ENCODE peak calls at places on chromosomes 5 and 9, in eight cellular contexts. One of them, this sample, is unnamed.

GRCh38 chr5:146877783-146878470 is 630 bp downstream of the PPP2R2B start:
- DNase-seq in sigmoid colon: no peak
- DNase-seq in neural progenitor cell: peak; percentile 76
- DNase-seq in hepatocyte: peak; percentile 33
- DNase-seq in psoas muscle: peak; percentile 43
- DNase-seq in GM23338: peak; percentile 76
- DNase-seq in MM.1S: peak; percentile 56
- DNase-seq in endodermal cell: peak; percentile 81
- DNase-seq in this sample: peak; percentile 65

GRCh38 chr9:123090956-123091355 is 57.5 kb downstream of the GPR21 start:
- DNase-seq in sigmoid colon: no peak
- DNase-seq in neural progenitor cell: no peak
- DNase-seq in GM23338: no peak
- DNase-seq in hepatocyte: no peak
- DNase-seq in MM.1S: no peak
- DNase-seq in endodermal cell: no peak
- DNase-seq in psoas muscle: no peak
- DNase-seq in this sample: no peak

GRCh38 chr5:14453486-14453885 is 128.1 kb upstream of the OTULINL start:
- DNase-seq in endodermal cell: no peak
- DNase-seq in GM23338: no peak
- DNase-seq in neural progenitor cell: no peak
- DNase-seq in MM.1S: no peak
- DNase-seq in sigmoid colon: no peak
- DNase-seq in hepatocyte: no peak
- DNase-seq in psoas muscle: no peak
- DNase-seq in this sample: no peak

GRCh38 chr5:106331415-106331814 is 1339.3 kb downstream of the EFNA5 start:
- DNase-seq in MM.1S: no peak
- DNase-seq in psoas muscle: no peak
- DNase-seq in GM23338: no peak
- DNase-seq in hepatocyte: no peak
- DNase-seq in sigmoid colon: no peak
- DNase-seq in neural progenitor cell: no peak
- DNase-seq in endodermal cell: no peak
- DNase-seq in this sample: no peak

GRCh38 chr9:127283917-127284316 is 19.3 kb downstream of the GARNL3 start:
- DNase-seq in psoas muscle: peak; percentile 59
- DNase-seq in MM.1S: no peak
- DNase-seq in hepatocyte: peak; percentile 52
- DNase-seq in GM23338: peak; percentile 40
- DNase-seq in neural progenitor cell: peak; percentile 21
- DNase-seq in endodermal cell: peak; percentile 62
- DNase-seq in sigmoid colon: no peak
- DNase-seq in this sample: no peak

GRCh38 chr5:151298063-151298462 is 5.5 kb downstream of the SLC36A3 start:
- DNase-seq in psoas muscle: no peak
- DNase-seq in sigmoid colon: no peak
- DNase-seq in MM.1S: no peak
- DNase-seq in neural progenitor cell: peak; percentile 55
- DNase-seq in hepatocyte: peak; percentile 60
- DNase-seq in GM23338: peak; percentile 88
- DNase-seq in endodermal cell: peak; percentile 64
- DNase-seq in this sample: no peak

GRCh38 chr5:169299651-169300467 is 1.1 kb downstream of the SLIT3 start:
- DNase-seq in neural progenitor cell: peak; percentile 32
- DNase-seq in MM.1S: no peak
- DNase-seq in GM23338: peak; percentile 50
- DNase-seq in psoas muscle: no peak
- DNase-seq in endodermal cell: peak; percentile 70
- DNase-seq in sigmoid colon: peak; percentile 73
- DNase-seq in hepatocyte: peak; percentile 45
- DNase-seq in this sample: no peak

GRCh38 chr9:126327750-126328120 is 1.1 kb downstream of the MVB12B start:
- DNase-seq in sigmoid colon: no peak
- DNase-seq in endodermal cell: no peak
- DNase-seq in neural progenitor cell: peak; percentile 35
- DNase-seq in psoas muscle: no peak
- DNase-seq in GM23338: no peak
- DNase-seq in hepatocyte: no peak
- DNase-seq in MM.1S: no peak
- DNase-seq in this sample: no peak

GRCh38 chr9:92642041-92642451 is 27.9 kb downstream of the IPPK start:
- DNase-seq in psoas muscle: no peak
- DNase-seq in hepatocyte: no peak
- DNase-seq in MM.1S: no peak
- DNase-seq in sigmoid colon: peak; percentile 59
- DNase-seq in GM23338: no peak
- DNase-seq in endodermal cell: no peak
- DNase-seq in neural progenitor cell: no peak
- DNase-seq in this sample: no peak

GRCh38 chr5:148259288-148259687 is 9.3 kb upstream of the SPINK13 start:
- DNase-seq in MM.1S: no peak
- DNase-seq in sigmoid colon: no peak
- DNase-seq in hepatocyte: no peak
- DNase-seq in psoas muscle: no peak
- DNase-seq in GM23338: peak; percentile 8
- DNase-seq in endodermal cell: peak; percentile 42
- DNase-seq in neural progenitor cell: no peak
- DNase-seq in this sample: no peak

GRCh38 chr9:91416086-91416712 is 7.4 kb downstream of the NFIL3 start:
- DNase-seq in hepatocyte: no peak
- DNase-seq in endodermal cell: no peak
- DNase-seq in psoas muscle: no peak
- DNase-seq in GM23338: no peak
- DNase-seq in sigmoid colon: no peak
- DNase-seq in neural progenitor cell: no peak
- DNase-seq in MM.1S: no peak
- DNase-seq in this sample: no peak

GRCh38 chr9:34371886-34372597 is 4.7 kb downstream of the MYORG start:
- DNase-seq in neural progenitor cell: no peak
- DNase-seq in psoas muscle: no peak
- DNase-seq in GM23338: no peak
- DNase-seq in hepatocyte: no peak
- DNase-seq in sigmoid colon: no peak
- DNase-seq in MM.1S: no peak
- DNase-seq in endodermal cell: no peak
- DNase-seq in this sample: no peak

GRCh38 chr5:81679885-81680284 is 71.0 kb downstream of the SSBP2 start:
- DNase-seq in hepatocyte: peak; percentile 5
- DNase-seq in sigmoid colon: no peak
- DNase-seq in psoas muscle: no peak
- DNase-seq in MM.1S: no peak
- DNase-seq in endodermal cell: no peak
- DNase-seq in neural progenitor cell: no peak
- DNase-seq in GM23338: no peak
- DNase-seq in this sample: no peak

GRCh38 chr5:997001-997474 is 11.6 kb upstream of the NKD2 start:
- DNase-seq in psoas muscle: no peak
- DNase-seq in GM23338: peak; percentile 56
- DNase-seq in endodermal cell: peak; percentile 67
- DNase-seq in neural progenitor cell: no peak
- DNase-seq in sigmoid colon: peak; percentile 73
- DNase-seq in MM.1S: peak; percentile 49
- DNase-seq in hepatocyte: peak; percentile 70
- DNase-seq in this sample: peak; percentile 47

GRCh38 chr9:95985656-95986055 is 110.2 kb downstream of the ERCC6L2 start:
- DNase-seq in endodermal cell: no peak
- DNase-seq in MM.1S: no peak
- DNase-seq in neural progenitor cell: no peak
- DNase-seq in GM23338: no peak
- DNase-seq in sigmoid colon: no peak
- DNase-seq in hepatocyte: no peak
- DNase-seq in psoas muscle: no peak
- DNase-seq in this sample: no peak
- H3K36me3 ChIP-seq in endodermal cell: peaks cover 47% of the 10 kb centered on the region
- H3K36me3 ChIP-seq in MM.1S: no peaks in the 10 kb centered on the region
- H3K36me3 ChIP-seq in neural progenitor cell: peaks cover 3% of the 10 kb centered on the region
- H3K36me3 ChIP-seq in GM23338: peaks cover 5% of the 10 kb centered on the region
- H3K36me3 ChIP-seq in sigmoid colon: peaks cover 27% of the 10 kb centered on the region
- H3K36me3 ChIP-seq in hepatocyte: no peaks in the 10 kb centered on the region
- H3K36me3 ChIP-seq in psoas muscle: no peaks in the 10 kb centered on the region
- H3K36me3 ChIP-seq in this sample: peaks cover 20% of the 10 kb centered on the region

DNA sequence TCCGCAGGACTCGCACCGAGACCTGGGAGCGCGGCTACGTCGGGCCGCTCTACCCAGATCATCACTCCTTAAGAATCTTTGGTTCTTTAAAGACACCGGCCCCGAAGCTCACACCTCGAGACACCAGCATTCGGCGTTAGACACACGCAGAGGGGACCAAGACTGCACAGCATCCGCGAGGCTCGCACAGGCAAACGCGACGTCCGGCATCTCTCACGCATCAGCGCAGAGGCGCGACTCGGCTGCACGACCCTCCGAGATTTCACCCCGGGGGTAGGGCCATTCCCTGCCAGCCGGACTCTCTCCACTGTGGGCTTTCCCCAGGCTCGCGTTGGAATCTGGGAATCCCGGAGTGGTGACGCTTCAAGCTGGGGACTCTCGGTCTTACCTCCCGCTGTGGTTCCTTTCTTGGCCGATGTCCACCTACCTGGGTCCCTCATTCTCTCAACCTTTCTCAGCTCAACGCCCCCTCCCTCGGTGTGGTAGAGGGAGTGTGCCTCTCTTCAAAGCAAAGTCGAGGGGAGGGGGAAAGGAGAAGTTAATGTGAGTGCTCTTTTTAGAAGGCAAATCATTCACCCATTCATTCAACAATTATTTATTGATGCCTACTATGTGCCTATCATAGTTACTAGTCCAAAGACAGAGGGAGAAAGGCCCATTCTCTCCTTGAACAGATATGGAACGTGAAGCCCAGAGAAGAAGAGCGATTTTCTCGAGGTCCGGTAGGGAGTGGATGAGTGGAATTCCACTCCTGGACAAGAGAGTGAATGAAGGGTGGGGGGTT is 1.3 kb upstream of the HAND1 start:
- DNase-seq in endodermal cell: peak; percentile 71
- DNase-seq in psoas muscle: peak; percentile 45
- DNase-seq in GM23338: peak; percentile 81
- DNase-seq in MM.1S: no peak
- DNase-seq in hepatocyte: no peak
- DNase-seq in neural progenitor cell: peak; percentile 48
- DNase-seq in sigmoid colon: no peak
- DNase-seq in this sample: no peak
- H3K4me3 ChIP-seq in endodermal cell: no peak overlapping the region
- H3K4me3 ChIP-seq in psoas muscle: peak overlapping the region; percentile 61
- H3K4me3 ChIP-seq in GM23338: peak overlapping the region; percentile 63
- H3K4me3 ChIP-seq in MM.1S: no peak overlapping the region
- H3K4me3 ChIP-seq in hepatocyte: no peak overlapping the region
- H3K4me3 ChIP-seq in neural progenitor cell: no peak overlapping the region
- H3K4me3 ChIP-seq in sigmoid colon: peak overlapping the region; percentile 72
- H3K4me3 ChIP-seq in this sample: no peak overlapping the region

DNA sequence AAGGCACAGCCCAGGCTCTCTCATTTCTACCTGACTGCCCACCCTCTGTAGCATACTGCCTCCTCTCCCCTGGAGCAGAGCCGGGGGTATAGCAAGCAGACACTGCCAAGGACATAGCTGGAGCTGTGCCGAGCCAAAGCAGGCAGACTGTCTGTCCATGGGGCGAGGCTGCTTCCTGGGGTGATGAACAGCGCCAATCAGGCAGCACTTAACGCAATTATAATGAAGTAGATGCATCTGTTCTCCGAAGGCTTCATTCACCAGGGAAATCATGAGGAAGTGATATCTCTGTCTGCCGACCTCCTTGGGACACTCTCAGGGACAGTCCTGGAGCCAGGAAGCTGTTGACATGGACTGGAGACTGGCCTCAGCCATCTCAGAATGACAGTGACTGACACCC is 230.7 kb downstream of the ASTN2 start:
- DNase-seq in MM.1S: no peak
- DNase-seq in GM23338: no peak
- DNase-seq in sigmoid colon: no peak
- DNase-seq in endodermal cell: no peak
- DNase-seq in hepatocyte: no peak
- DNase-seq in psoas muscle: no peak
- DNase-seq in neural progenitor cell: no peak
- DNase-seq in this sample: no peak
- TF ChIP-seq CTCF in MM.1S: no peak
- TF ChIP-seq CTCF in GM23338: no peak
- TF ChIP-seq CTCF in sigmoid colon: no peak
- TF ChIP-seq CTCF in endodermal cell: no peak
- TF ChIP-seq CTCF in hepatocyte: no peak
- TF ChIP-seq CTCF in psoas muscle: no peak
- TF ChIP-seq CTCF in neural progenitor cell: no peak
- TF ChIP-seq CTCF in this sample: no peak

DNA sequence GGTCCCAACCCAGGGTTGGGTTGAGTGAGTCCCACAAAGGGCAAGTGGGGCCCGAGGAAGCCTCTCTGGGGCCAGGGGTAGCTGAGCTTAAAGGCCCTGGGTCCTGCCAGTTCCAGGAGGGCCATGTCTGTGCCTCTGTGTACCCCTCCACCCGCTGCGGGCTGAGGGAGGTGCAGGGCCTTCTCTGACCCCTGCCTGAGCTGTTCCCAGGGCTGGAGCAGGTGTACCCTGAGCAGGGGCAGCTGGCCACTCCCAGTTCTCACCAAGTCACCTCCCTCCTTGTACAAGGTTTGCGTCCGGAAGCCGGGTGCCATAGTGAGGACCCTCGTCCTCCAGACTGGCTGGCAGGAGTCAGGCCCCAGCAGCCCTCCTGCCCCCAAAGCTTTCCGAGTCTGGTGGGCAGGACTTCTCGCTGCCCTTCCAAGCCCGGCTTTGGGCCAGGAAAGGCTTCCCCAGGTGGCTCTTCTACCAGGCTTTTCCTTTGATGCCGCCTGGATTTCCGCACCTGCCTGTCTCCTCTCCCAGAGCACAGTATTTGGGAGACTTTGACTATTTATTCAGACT is 9.2 kb upstream of the ENDOG start:
- DNase-seq in GM23338: no peak
- DNase-seq in psoas muscle: no peak
- DNase-seq in sigmoid colon: no peak
- DNase-seq in MM.1S: no peak
- DNase-seq in endodermal cell: no peak
- DNase-seq in hepatocyte: no peak
- DNase-seq in neural progenitor cell: no peak
- DNase-seq in this sample: no peak
- H3K36me3 ChIP-seq in GM23338: no peaks in the 10 kb centered on the region
- H3K36me3 ChIP-seq in psoas muscle: no peaks in the 10 kb centered on the region
- H3K36me3 ChIP-seq in sigmoid colon: peaks cover 50% of the 10 kb centered on the region
- H3K36me3 ChIP-seq in MM.1S: no peaks in the 10 kb centered on the region
- H3K36me3 ChIP-seq in endodermal cell: peaks cover 22% of the 10 kb centered on the region
- H3K36me3 ChIP-seq in hepatocyte: no peaks in the 10 kb centered on the region
- H3K36me3 ChIP-seq in neural progenitor cell: no peaks in the 10 kb centered on the region
- H3K36me3 ChIP-seq in this sample: peaks cover 20% of the 10 kb centered on the region

GRCh38 chr9:121816845-121817450 is 165.5 kb downstream of the DAB2IP start:
- DNase-seq in hepatocyte: no peak
- DNase-seq in sigmoid colon: no peak
- DNase-seq in neural progenitor cell: no peak
- DNase-seq in psoas muscle: no peak
- DNase-seq in MM.1S: no peak
- DNase-seq in endodermal cell: peak; percentile 53
- DNase-seq in GM23338: no peak
- DNase-seq in this sample: no peak
- H3K4me3 ChIP-seq in hepatocyte: no peak overlapping the region
- H3K4me3 ChIP-seq in sigmoid colon: no peak overlapping the region
- H3K4me3 ChIP-seq in neural progenitor cell: no peak overlapping the region
- H3K4me3 ChIP-seq in psoas muscle: no peak overlapping the region
- H3K4me3 ChIP-seq in MM.1S: no peak overlapping the region
- H3K4me3 ChIP-seq in endodermal cell: no peak overlapping the region
- H3K4me3 ChIP-seq in GM23338: no peak overlapping the region
- H3K4me3 ChIP-seq in this sample: no peak overlapping the region

This sample was measured in RWPE2.